ENCODE peak calls at places on chromosomes 16 and 17, in six cellular contexts. O is C1 segment of cervical spinal cord; V is fibroblast of lung; C is foreskin fibroblast; J is stimulated activated CD8-positive, alpha-beta memory T cell treated with anti-CD3 and anti-CD28 coated beads, Interleukin-12 subunit alpha, Interleukin-12 subunit beta, amount 100 ng/mL, for 1 hour; I is kidney tubule cell. M is an unnamed sample.

GRCh38 chr17:77383613-77384608 is 243.1 kb downstream of the SEC14L1 start:
- DNase-seq in I (no peak), J (no peak), V (no peak), C (no peak), O (no peak), M (no peak)

GRCh38 chr16:81831722-81832126 is 52.6 kb downstream of the PLCG2 start:
- DNase-seq in C (no peak), I (peak), V (peak), J (peak), O (peak), M (no peak)

GRCh38 chr16:79375351-79375750 is 225.2 kb downstream of the MAF start:
- DNase-seq in V (no peak), J (no peak), C (no peak), O (no peak), I (no peak), M (no peak)

GRCh38 chr17:28256881-28257280 is 62.1 kb upstream of the TMEM97 start:
- DNase-seq in J (no peak), I (no peak), O (no peak), C (no peak), V (no peak), M (no peak)

GRCh38 chr17:32852811-32853210 is 24.1 kb downstream of the MYO1D start:
- DNase-seq in J (no peak), I (peak), O (no peak), C (no peak), V (peak), M (no peak)

GRCh38 chr17:2796164-2797140 is at the start of gene RAP1GAP2:
- DNase-seq in V (no peak), C (no peak), J (peak), O (no peak), I (no peak), M (no peak)

GRCh38 chr16:88014201-88014781 is 63.1 kb downstream of the BANP start:
- DNase-seq in O (no peak), I (no peak), V (peak), J (no peak), C (no peak), M (no peak)

GRCh38 chr17:81253358-81254131 is 14.4 kb downstream of the NDUFAF8 start:
- DNase-seq in J (peak), I (peak), C (no peak), O (no peak), V (peak), M (no peak)

GRCh38 chr17:72682597-72682996 is 409.9 kb downstream of the SLC39A11 start:
- DNase-seq in O (no peak), J (no peak), I (no peak), C (no peak), V (peak), M (no peak)

GRCh38 chr17:81349397-81350319 is 45.6 kb upstream of the BAHCC1 start:
- DNase-seq in I (no peak), O (no peak), C (no peak), V (peak), J (no peak), M (no peak)

GRCh38 chr17:31900877-31901276 is 631 bp downstream of the UTP6 start:
- DNase-seq in I (peak), C (no peak), J (no peak), V (peak), O (no peak), M (no peak)

GRCh38 chr17:2171725-2172446 is 117.0 kb downstream of the HIC1 start:
- DNase-seq in V (peak), I (peak), O (no peak), J (no peak), C (peak), M (no peak)

GRCh38 chr17:65800655-65801054 is 239.2 kb upstream of the AXIN2 start:
- DNase-seq in C (no peak), I (no peak), V (peak), J (no peak), O (no peak), M (no peak)

GRCh38 chr17:31310260-31310659 is 3.6 kb downstream of the EVI2B start:
- DNase-seq in V (no peak), I (no peak), J (peak), C (no peak), O (no peak), M (no peak)

GRCh38 chr16:87404764-87405625 is 12.9 kb downstream of the MAP1LC3B start:
- DNase-seq in C (no peak), I (peak), V (no peak), O (no peak), J (no peak), M (no peak)

GRCh38 chr16:83441523-83441922 is 366.3 kb upstream of the HSBP1 start:
- DNase-seq in J (no peak), V (peak), O (no peak), C (peak), I (peak), M (no peak)

GRCh38 chr16:69595127-69596036 is 29.6 kb downstream of the NFAT5 start:
- DNase-seq in V (peak), O (no peak), J (no peak), C (peak), I (peak), M (no peak)

GRCh38 chr17:11558681-11559234 is 39.5 kb upstream of the DNAH9 start:
- DNase-seq in I (no peak), O (no peak), V (no peak), C (no peak), J (no peak), M (no peak)

GRCh38 chr16:19644877-19645276 is 73.2 kb downstream of the KNOP1 start:
- DNase-seq in J (no peak), V (no peak), I (no peak), O (no peak), C (no peak), M (no peak)

GRCh38 chr16:81994485-81994884 is 16.8 kb downstream of the SDR42E1 start:
- DNase-seq in C (no peak), I (no peak), J (no peak), O (no peak), V (no peak), M (no peak)

GRCh38 chr17:69503711-69504110 is 89.2 kb downstream of the MAP2K6 start:
- DNase-seq in C (no peak), O (no peak), V (no peak), J (no peak), I (no peak), M (no peak)

GRCh38 chr16:7246578-7246977 is 86.1 kb upstream of the RBFOX1 start:
- DNase-seq in I (no peak), O (no peak), C (no peak), J (no peak), V (no peak), M (no peak)

GRCh38 chr17:61285483-61286320 is 113.9 kb upstream of the TBX2 start:
- DNase-seq in C (peak), J (no peak), V (peak), O (no peak), I (peak), M (no peak)

GRCh38 chr17:7644768-7645167 is 6.0 kb upstream of the ATP1B2 start:
- DNase-seq in V (no peak), I (no peak), C (no peak), O (no peak), J (no peak), M (no peak)

GRCh38 chr17:73646409-73647305 is 2.4 kb upstream of the SDK2 start:
- DNase-seq in J (no peak), O (no peak), I (no peak), C (no peak), V (no peak), M (no peak)

GRCh38 chr16:51359141-51359960 is 208.3 kb upstream of the SALL1 start:
- DNase-seq in V (peak), O (peak), I (no peak), C (peak), J (no peak), M (no peak)

GRCh38 chr17:32335046-32335445 is 6.9 kb downstream of the C17orf75 start:
- DNase-seq in J (no peak), O (no peak), C (no peak), V (peak), I (no peak), M (no peak)

M was measured in osteocyte.